ENCODE peak calls at places on chromosomes 7 and 10, in five cellular contexts. One of them, this sample, is unnamed.
A peak's percentile ranks its signal among the peaks of the same experiment; 100 is the strongest.

GRCh38 chr10:50470345-50470744 is 153.4 kb downstream of the SGMS1 start:
- DNase-seq in hepatocyte: no peak
- DNase-seq in MM.1S: no peak
- DNase-seq in K562: no peak
- DNase-seq in GM23248: peak; percentile 8
- DNase-seq in this sample: no peak

GRCh38 chr10:9331583-9332008 is 1277.1 kb downstream of the GATA3 start:
- DNase-seq in MM.1S: peak; percentile 77
- DNase-seq in hepatocyte: peak; percentile 75
- DNase-seq in K562: peak; percentile 53
- DNase-seq in GM23248: peak; percentile 69
- DNase-seq in this sample: peak; percentile 83

GRCh38 chr10:48458662-48459048 is 146.2 kb downstream of the ARHGAP22 start:
- DNase-seq in hepatocyte: no peak
- DNase-seq in MM.1S: no peak
- DNase-seq in GM23248: no peak
- DNase-seq in K562: no peak
- DNase-seq in this sample: no peak

GRCh38 chr10:123154092-123154942 is at the start of gene BUB3:
- DNase-seq in GM23248: peak; percentile 100
- DNase-seq in hepatocyte: peak; percentile 99
- DNase-seq in K562: peak; percentile 97
- DNase-seq in MM.1S: peak; percentile 100
- DNase-seq in this sample: peak; percentile 99

GRCh38 chr10:30897547-30897946 is 134.1 kb downstream of the ZNF438 start:
- DNase-seq in K562: no peak
- DNase-seq in hepatocyte: no peak
- DNase-seq in MM.1S: peak; percentile 10
- DNase-seq in GM23248: no peak
- DNase-seq in this sample: no peak

GRCh38 chr7:108486291-108486966 is 30.2 kb upstream of the NRCAM start:
- DNase-seq in MM.1S: no peak
- DNase-seq in GM23248: peak; percentile 56
- DNase-seq in K562: no peak
- DNase-seq in hepatocyte: no peak
- DNase-seq in this sample: peak; percentile 31

GRCh38 chr7:159296093-159296681 is 151.5 kb upstream of the VIPR2 start:
- DNase-seq in K562: no peak
- DNase-seq in GM23248: no peak
- DNase-seq in MM.1S: no peak
- DNase-seq in hepatocyte: no peak
- DNase-seq in this sample: no peak

GRCh38 chr7:73668103-73668937 is 689 bp downstream of the VPS37D start:
- DNase-seq in MM.1S: no peak
- DNase-seq in GM23248: peak; percentile 27
- DNase-seq in K562: no peak
- DNase-seq in hepatocyte: peak; percentile 44
- DNase-seq in this sample: no peak

GRCh38 chr7:6164491-6164890 is 107.9 kb downstream of the CYTH3 start:
- DNase-seq in MM.1S: no peak
- DNase-seq in hepatocyte: no peak
- DNase-seq in K562: peak; percentile 14
- DNase-seq in GM23248: no peak
- DNase-seq in this sample: no peak

GRCh38 chr10:72066318-72067284 is 21.8 kb downstream of the SPOCK2 start:
- DNase-seq in MM.1S: no peak
- DNase-seq in GM23248: no peak
- DNase-seq in K562: no peak
- DNase-seq in hepatocyte: no peak
- DNase-seq in this sample: no peak

GRCh38 chr7:124032369-124033092 is at the start of gene TMEM229A:
- DNase-seq in hepatocyte: peak; percentile 84
- DNase-seq in MM.1S: peak; percentile 49
- DNase-seq in GM23248: peak; percentile 56
- DNase-seq in K562: no peak
- DNase-seq in this sample: peak; percentile 48

GRCh38 chr10:71266147-71266917 is 52.7 kb upstream of the SLC29A3 start:
- DNase-seq in MM.1S: no peak
- DNase-seq in hepatocyte: peak; percentile 72
- DNase-seq in GM23248: peak; percentile 70
- DNase-seq in K562: peak; percentile 74
- DNase-seq in this sample: peak; percentile 96

GRCh38 chr7:136308230-136308629 is 331.1 kb upstream of the MTPN start:
- DNase-seq in K562: no peak
- DNase-seq in GM23248: no peak
- DNase-seq in MM.1S: no peak
- DNase-seq in hepatocyte: no peak
- DNase-seq in this sample: no peak

GRCh38 chr7:102891693-102892261 is 21.0 kb upstream of the LRRC17 start:
- DNase-seq in K562: no peak
- DNase-seq in hepatocyte: peak; percentile 38
- DNase-seq in MM.1S: no peak
- DNase-seq in GM23248: peak; percentile 96
- DNase-seq in this sample: peak; percentile 93

GRCh38 chr10:131621784-131622624 is 278.8 kb upstream of the PPP2R2D start:
- DNase-seq in hepatocyte: no peak
- DNase-seq in MM.1S: no peak
- DNase-seq in K562: no peak
- DNase-seq in GM23248: no peak
- DNase-seq in this sample: no peak

GRCh38 chr7:47537716-47538640 is 43.9 kb downstream of the TNS3 start:
- DNase-seq in MM.1S: no peak
- DNase-seq in GM23248: peak; percentile 9
- DNase-seq in K562: no peak
- DNase-seq in hepatocyte: no peak
- DNase-seq in this sample: peak; percentile 57

GRCh38 chr10:98263088-98263487 is 4.9 kb downstream of the LOXL4 start:
- DNase-seq in hepatocyte: no peak
- DNase-seq in K562: no peak
- DNase-seq in MM.1S: no peak
- DNase-seq in GM23248: no peak
- DNase-seq in this sample: no peak

GRCh38 chr7:94779070-94779469 is 123.1 kb upstream of the SGCE start:
- DNase-seq in hepatocyte: peak; percentile 13
- DNase-seq in K562: no peak
- DNase-seq in MM.1S: no peak
- DNase-seq in GM23248: no peak
- DNase-seq in this sample: peak; percentile 1

GRCh38 chr10:17199351-17199804 is 2.1 kb downstream of the TRDMT1 start:
- DNase-seq in MM.1S: no peak
- DNase-seq in GM23248: peak; percentile 74
- DNase-seq in K562: peak; percentile 61
- DNase-seq in hepatocyte: no peak
- DNase-seq in this sample: peak; percentile 81

GRCh38 chr7:103395071-103395470 is 47.6 kb downstream of the PSMC2 start:
- DNase-seq in hepatocyte: no peak
- DNase-seq in K562: no peak
- DNase-seq in MM.1S: no peak
- DNase-seq in GM23248: no peak
- DNase-seq in this sample: no peak

GRCh38 chr10:132011027-132011426 is 29.3 kb upstream of the BNIP3 start:
- DNase-seq in hepatocyte: no peak
- DNase-seq in GM23248: no peak
- DNase-seq in MM.1S: no peak
- DNase-seq in K562: no peak
- DNase-seq in this sample: no peak

DNA sequence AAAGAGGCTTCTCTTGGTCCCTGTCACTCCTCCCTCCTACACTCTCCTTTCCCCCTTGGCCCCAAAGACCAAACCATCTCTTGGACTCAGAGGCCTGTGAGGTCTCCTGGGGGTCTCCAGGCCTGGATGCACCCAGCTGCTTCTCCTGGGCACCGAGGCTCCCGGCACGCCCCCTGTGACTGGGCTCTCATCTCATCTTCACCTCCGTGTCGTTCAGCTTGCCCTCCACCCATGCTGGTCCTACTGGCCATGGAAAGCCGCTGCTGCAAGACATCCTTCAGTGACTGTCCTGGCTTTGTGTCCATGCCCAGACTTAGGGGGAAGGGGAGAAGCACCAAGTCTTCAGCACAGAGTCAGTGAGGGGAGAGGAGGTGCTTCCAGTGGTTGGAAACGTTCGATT is 141.4 kb upstream of the RET start:
- DNase-seq in hepatocyte: no peak
- DNase-seq in GM23248: no peak
- DNase-seq in K562: no peak
- DNase-seq in MM.1S: no peak
- DNase-seq in this sample: no peak
- H3K4me2 ChIP-seq in hepatocyte: no peak overlapping the region
- H3K4me2 ChIP-seq in GM23248: no peak overlapping the region
- H3K4me2 ChIP-seq in K562: no peak overlapping the region
- H3K4me2 ChIP-seq in MM.1S: no peak overlapping the region
- H3K4me2 ChIP-seq in this sample: no peak overlapping the region

DNA sequence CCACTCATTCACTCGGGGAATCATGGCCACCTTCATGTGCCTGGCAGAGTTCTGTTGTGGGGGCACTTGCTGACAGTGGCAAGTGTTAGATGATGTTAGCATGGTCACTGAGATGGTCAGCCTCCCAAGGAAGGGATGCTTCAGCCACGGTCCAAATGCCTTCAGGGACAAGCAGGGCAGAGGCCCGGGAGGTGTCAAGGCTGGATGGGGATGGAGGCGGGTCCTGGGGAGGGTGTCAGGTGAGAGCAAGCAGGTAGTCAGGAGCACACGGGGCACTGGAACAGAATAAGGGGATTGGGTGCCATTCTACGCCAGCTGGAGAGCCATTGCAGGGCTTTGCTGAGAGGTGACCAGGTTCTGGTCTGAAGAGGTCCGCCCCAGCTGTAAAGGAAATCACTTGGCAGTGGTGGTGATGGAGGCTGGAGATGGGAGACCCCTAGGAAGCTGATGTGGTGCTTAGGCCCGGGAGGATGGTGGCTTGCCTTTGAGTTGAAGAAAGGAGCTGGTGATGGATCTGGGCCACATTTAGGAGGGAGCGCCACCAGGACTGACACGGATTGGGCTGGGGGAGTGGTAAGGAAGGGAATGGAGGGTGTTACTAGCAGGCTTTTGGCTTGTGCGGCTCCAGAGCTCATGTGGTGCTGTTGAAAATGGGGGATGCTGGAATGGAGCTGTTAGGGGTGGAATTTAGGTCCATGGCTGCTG is 24.1 kb downstream of the AGAP3 start:
- DNase-seq in K562: no peak
- DNase-seq in GM23248: no peak
- DNase-seq in MM.1S: no peak
- DNase-seq in hepatocyte: no peak
- DNase-seq in this sample: no peak
- H3K79me2 ChIP-seq in K562: peaks cover 84% of the 10 kb centered on the region
- H3K79me2 ChIP-seq in GM23248: peaks cover 89% of the 10 kb centered on the region
- H3K79me2 ChIP-seq in MM.1S: peaks cover 30% of the 10 kb centered on the region
- H3K79me2 ChIP-seq in hepatocyte: peaks cover 73% of the 10 kb centered on the region
- H3K79me2 ChIP-seq in this sample: peaks cover 21% of the 10 kb centered on the region

DNA sequence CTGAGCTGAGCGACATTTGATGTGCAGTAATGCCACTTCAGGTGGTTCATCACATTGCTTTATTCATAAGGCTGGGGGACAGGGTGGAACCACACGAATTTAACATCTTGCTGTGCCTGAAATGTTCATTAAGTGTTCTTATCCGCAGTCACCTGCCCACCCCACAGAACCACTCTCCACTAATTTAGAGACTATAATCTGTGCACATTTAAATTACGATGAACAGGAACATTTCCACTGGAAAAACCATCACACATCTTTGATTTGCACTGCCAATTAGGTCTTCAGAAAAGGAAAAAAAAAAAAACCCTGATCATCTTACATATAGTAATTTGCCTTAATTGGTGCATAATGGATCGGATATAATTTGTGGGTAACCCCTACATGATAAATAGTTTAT is 2.3 kb downstream of the CDCA7L start:
- DNase-seq in MM.1S: no peak
- DNase-seq in K562: no peak
- DNase-seq in hepatocyte: no peak
- DNase-seq in GM23248: no peak
- DNase-seq in this sample: no peak
- H3K4me3 ChIP-seq in MM.1S: no peak overlapping the region
- H3K4me3 ChIP-seq in K562: no peak overlapping the region
- H3K4me3 ChIP-seq in hepatocyte: no peak overlapping the region
- H3K4me3 ChIP-seq in GM23248: peak overlapping the region; percentile 81
- H3K4me3 ChIP-seq in this sample: no peak overlapping the region

DNA sequence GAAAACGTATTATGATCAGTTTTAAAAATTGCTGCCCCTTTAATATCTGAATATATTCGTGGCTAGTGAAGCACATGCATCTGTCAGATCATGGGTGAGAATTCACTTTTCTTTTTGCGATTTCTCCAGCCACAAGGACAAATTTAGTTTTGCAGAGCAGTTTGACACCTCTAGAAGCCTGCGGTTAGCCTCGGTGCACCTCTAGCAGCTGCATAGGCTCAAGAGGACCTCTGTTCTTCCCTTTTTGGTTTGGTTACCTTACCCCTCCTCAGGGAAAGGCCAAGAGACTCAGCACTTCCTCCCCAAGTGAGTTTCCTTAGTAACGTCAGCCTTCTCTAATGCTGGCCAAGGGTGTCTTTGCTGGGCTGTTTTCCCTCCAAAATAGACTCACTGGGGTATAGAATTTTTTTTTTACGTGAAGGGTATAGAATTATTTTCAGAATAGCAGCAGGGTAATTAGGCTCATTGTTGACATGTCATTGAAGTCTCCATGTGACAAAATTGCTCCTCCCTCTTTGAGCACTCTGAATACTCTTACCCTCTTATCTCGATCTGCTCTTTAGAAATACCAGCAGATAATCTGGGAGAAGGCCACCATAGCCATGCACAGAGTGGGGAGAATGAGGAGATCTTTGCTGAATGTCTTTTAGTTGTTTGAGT is 97.9 kb downstream of the AUTS2 start:
- DNase-seq in MM.1S: peak; percentile 87
- DNase-seq in GM23248: no peak
- DNase-seq in K562: no peak
- DNase-seq in hepatocyte: no peak
- DNase-seq in this sample: no peak
- H3K4me2 ChIP-seq in MM.1S: peak overlapping the region; percentile 29
- H3K4me2 ChIP-seq in GM23248: no peak overlapping the region
- H3K4me2 ChIP-seq in K562: no peak overlapping the region
- H3K4me2 ChIP-seq in hepatocyte: no peak overlapping the region
- H3K4me2 ChIP-seq in this sample: no peak overlapping the region

This sample was measured in fibroblast of lung.